ENCODE peak calls at places on chromosomes 5 and 9, in eight cellular contexts. W, Y, E, S, X, O, V and M are unnamed samples.

GRCh38 chr5:158565017-158565789 is 534.5 kb downstream of the EBF1 start:
- DNase-seq in W (no peak), Y (no peak), E (no peak), S (no peak), X (no peak), O (no peak), V (no peak), M (no peak)

GRCh38 chr5:72106922-72107873 is at the start of gene MAP1B:
- DNase-seq in W (peak), Y (no peak), E (peak), S (peak), X (no peak), O (no peak), V (no peak), M (peak)

GRCh38 chr5:32343058-32343672 is 30.4 kb upstream of the MTMR12 start:
- DNase-seq in W (no peak), Y (no peak), E (no peak), S (no peak), X (no peak), O (no peak), V (no peak), M (no peak)

GRCh38 chr9:107819772-107820171 is 330.2 kb upstream of the KLF4 start:
- DNase-seq in W (no peak), Y (no peak), E (peak), S (no peak), X (no peak), O (no peak), V (no peak), M (no peak)

GRCh38 chr5:150142189-150142788 is 13.4 kb downstream of the PDGFRB start:
- DNase-seq in W (no peak), Y (no peak), E (no peak), S (no peak), X (no peak), O (no peak), V (no peak), M (no peak)

GRCh38 chr5:36882250-36882649 is 5.7 kb downstream of the NIPBL start:
- DNase-seq in W (no peak), Y (no peak), E (no peak), S (no peak), X (no peak), O (no peak), V (no peak), M (no peak)

GRCh38 chr5:28404363-28405071 is 1366.1 kb upstream of the CDH9 start:
- DNase-seq in W (no peak), Y (no peak), E (no peak), S (no peak), X (no peak), O (no peak), V (no peak), M (no peak)

GRCh38 chr9:26727471-26727870 is 165.1 kb downstream of the CAAP1 start:
- DNase-seq in W (no peak), Y (no peak), E (no peak), S (no peak), X (no peak), O (no peak), V (no peak), M (no peak)

GRCh38 chr5:163789870-163790269 is 284.5 kb downstream of the MAT2B start:
- DNase-seq in W (no peak), Y (no peak), E (no peak), S (no peak), X (no peak), O (no peak), V (no peak), M (no peak)

GRCh38 chr5:33854733-33855151 is 37.0 kb downstream of the ADAMTS12 start:
- DNase-seq in W (no peak), Y (no peak), E (no peak), S (peak), X (no peak), O (no peak), V (no peak), M (no peak)

GRCh38 chr9:80285325-80285724 is 713.6 kb downstream of the TLE4 start:
- DNase-seq in W (peak), Y (no peak), E (no peak), S (no peak), X (no peak), O (no peak), V (no peak), M (no peak)

GRCh38 chr9:81621785-81622243 is 67.5 kb downstream of the TLE1 start:
- DNase-seq in W (no peak), Y (no peak), E (no peak), S (no peak), X (no peak), O (no peak), V (no peak), M (no peak)
- H3K27ac ChIP-seq in W (no peak), Y (no peak), E (no peak), S (no peak), X (no peak), O (no peak), V (no peak), M (peak)

GRCh38 chr5:40833712-40834229 is 1.3 kb downstream of the RPL37 start:
- DNase-seq in W (no peak), Y (no peak), E (no peak), S (no peak), X (no peak), O (no peak), V (no peak), M (no peak)
- H3K27ac ChIP-seq in W (peak), Y (peak), E (no peak), S (peak), X (peak), O (peak), V (peak), M (no peak)

DNA sequence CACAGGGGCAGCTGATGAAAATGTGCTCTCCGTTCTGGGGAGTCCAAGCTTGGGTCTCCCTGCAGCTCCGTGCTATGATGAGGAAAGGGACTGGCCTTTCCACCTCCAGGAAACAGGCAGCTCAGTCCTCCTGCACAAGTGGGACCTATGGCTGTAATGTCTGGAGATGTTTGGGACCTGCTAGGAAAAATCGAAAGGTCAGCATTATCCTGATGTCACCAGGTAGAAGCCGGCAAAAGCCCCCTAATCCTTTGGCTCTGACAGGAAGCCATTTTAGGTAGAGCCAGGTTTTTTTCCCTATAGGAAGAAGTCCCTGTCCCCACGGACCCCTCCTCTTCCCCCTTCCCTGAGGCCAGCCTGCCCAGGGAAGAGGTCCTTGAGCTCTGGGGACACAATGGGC is 240.9 kb downstream of the ZSWIM6 start:
- DNase-seq in W (no peak), Y (no peak), E (no peak), S (no peak), X (no peak), O (no peak), V (no peak), M (no peak)
- H3K27ac ChIP-seq in W (no peak), Y (no peak), E (no peak), S (no peak), X (no peak), O (no peak), V (no peak), M (no peak)

DNA sequence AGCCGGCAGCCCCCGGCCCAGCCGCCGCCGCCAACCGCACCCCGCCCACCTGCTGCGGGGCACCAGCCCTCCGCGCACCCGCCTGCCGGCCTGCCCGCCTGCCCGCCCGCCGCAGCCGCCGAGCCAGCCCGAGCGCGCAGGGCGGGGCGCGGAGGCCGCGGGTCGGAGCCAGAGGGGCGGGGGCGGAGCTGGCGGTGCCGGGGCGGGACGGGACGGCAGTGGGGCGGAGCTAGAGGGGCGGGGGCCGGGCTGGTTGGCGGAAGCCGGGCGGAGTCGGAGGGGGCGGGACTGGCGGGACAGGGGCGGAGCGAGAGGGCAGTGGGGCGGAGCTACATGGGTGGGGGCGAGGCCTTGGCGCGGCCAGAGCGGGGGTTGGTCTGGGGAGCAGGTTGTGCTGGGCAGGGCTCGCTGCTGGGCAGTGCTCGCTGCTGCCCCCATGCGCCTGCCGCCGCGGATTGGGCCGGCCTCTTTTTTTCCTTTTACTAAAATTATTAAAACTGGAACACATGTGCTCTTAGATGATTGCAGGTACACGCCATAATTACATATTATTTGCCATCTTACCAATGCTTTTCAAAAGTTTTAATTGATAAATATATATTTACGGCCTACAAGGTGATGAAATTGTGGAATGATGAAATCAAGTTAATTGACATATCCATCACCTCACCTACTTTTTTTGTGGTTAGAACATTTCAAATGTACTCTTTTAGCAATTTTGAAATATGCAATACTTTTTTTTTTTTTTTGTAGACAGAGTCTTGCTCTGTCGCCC is at the start of gene SH3GLB2:
- DNase-seq in W (peak), Y (peak), E (peak), S (peak), X (peak), O (peak), V (peak), M (peak)
- H3K27ac ChIP-seq in W (peak), Y (peak), E (peak), S (peak), X (peak), O (peak), V (peak), M (peak)

DNA sequence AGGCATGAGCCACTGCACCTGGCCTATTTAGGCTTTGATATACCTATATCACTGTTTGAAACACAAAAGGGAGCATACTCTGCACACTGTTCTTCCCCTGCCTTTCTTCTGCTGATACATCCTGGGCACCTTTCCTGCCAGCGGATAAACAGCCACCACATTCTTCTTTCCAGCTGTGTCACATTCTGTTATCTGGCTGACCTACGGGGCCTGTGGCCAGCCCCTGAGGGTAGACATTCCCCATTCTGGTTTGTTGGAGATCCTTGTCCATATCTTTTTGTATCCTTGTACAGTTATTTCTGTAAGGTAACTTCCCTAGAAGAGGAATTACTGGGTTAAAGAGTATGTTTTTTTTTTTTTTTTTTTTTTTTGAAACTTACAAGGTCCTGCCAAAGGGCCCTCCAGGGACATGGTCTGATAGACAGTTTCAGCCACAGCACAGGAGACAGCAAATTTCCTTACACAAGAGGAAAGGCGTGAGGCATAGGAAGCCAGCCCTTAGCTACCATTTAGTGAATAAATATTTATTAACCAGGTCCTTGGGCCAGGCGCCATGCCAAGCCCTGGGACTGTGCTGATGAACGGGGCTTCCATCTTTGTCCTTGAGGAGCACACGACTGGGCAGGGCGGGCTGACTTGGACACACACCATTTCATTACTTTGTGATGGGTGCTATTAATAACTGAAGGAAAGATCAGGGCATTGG is 57.8 kb downstream of the ERGIC1 start:
- DNase-seq in W (no peak), Y (no peak), E (peak), S (peak), X (no peak), O (no peak), V (no peak), M (no peak)
- H3K27ac ChIP-seq in W (no peak), Y (no peak), E (peak), S (peak), X (no peak), O (no peak), V (no peak), M (no peak)

DNA sequence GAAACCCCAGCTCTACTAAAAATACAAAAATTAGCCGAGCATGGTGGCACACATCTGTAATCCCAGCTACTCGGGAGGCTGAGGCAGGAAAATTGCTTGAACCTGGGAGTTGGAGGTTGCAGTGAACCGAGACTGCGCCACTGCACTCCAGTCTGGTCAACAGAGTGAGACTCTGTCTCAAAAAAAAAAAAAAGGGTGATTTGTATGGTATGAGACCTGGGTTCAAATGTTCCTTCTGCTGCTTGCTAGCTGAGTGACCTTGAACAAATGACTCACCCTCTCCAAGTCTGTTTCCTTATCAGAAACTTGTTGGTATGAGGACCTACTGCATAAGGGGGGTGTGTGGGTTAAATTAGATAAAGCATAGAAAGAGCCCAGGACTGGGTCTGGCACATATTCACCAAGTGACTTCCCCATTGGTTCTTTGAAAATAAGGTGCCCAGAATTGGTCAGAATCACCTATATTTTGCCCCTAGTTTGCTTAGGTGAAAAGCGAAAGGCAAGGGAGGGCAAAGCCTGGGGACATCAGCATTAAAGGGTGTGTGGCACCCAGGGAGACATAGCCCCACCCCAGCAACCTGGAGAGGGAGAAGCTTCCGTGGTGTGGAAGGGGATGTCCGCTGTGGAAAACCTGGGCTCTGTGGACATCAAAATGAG is 9.9 kb downstream of the SLC25A25 start:
- DNase-seq in W (no peak), Y (no peak), E (no peak), S (no peak), X (no peak), O (no peak), V (no peak), M (no peak)
- H3K27ac ChIP-seq in W (no peak), Y (peak), E (peak), S (peak), X (no peak), O (no peak), V (peak), M (no peak)

GRCh38 chr9:89153618-89154017 is 25.0 kb downstream of the SHC3 start:
- DNase-seq in W (no peak), Y (peak), E (no peak), S (peak), X (no peak), O (no peak), V (no peak), M (peak)

GRCh38 chr9:89153187-89153586 is 25.4 kb downstream of the SHC3 start:
- DNase-seq in W (no peak), Y (no peak), E (no peak), S (no peak), X (no peak), O (no peak), V (no peak), M (no peak)

GRCh38 chr9:89149726-89150125 is 28.9 kb downstream of the SHC3 start:
- DNase-seq in W (no peak), Y (no peak), E (no peak), S (no peak), X (no peak), O (no peak), V (no peak), M (no peak)

GRCh38 chr9:89154651-89155336 is 23.8 kb downstream of the SHC3 start:
- DNase-seq in W (no peak), Y (peak), E (no peak), S (no peak), X (no peak), O (no peak), V (no peak), M (no peak)

DNA sequence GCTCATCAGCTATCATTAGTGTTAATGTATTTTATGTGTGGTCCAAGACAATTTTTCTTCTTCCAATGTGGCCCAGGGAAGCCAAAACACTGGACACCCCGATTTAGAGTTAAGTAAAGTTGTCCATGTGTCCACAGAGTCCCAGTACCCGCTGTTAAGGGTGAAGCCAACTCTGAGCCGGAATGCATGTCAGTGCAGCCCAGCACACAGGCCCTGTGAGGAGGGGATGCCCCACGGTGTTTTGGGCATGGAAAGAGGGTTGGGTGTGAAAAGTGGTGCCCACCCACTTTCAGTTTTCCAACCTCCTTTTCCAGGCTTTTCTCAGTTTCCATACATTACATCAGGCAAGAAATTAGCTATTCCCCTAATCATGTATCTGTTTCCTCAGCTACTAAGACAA is 24.4 kb downstream of the SHC3 start:
- DNase-seq in W (no peak), Y (no peak), E (no peak), S (no peak), X (no peak), O (no peak), V (no peak), M (no peak)
- H3K27ac ChIP-seq in W (no peak), Y (peak), E (no peak), S (no peak), X (no peak), O (no peak), V (no peak), M (no peak)

GRCh38 chr5:17014686-17015085 is 78.6 kb upstream of the MYO10 start:
- DNase-seq in W (no peak), Y (no peak), E (no peak), S (no peak), X (no peak), O (no peak), V (no peak), M (no peak)

GRCh38 chr5:17012289-17012688 is 76.2 kb upstream of the MYO10 start:
- DNase-seq in W (no peak), Y (no peak), E (no peak), S (no peak), X (no peak), O (no peak), V (no peak), M (no peak)
- H3K27ac ChIP-seq in W (no peak), Y (no peak), E (no peak), S (no peak), X (no peak), O (no peak), V (no peak), M (no peak)

GRCh38 chr9:6216002-6216401 is 395 bp downstream of the IL33 start:
- DNase-seq in W (no peak), Y (no peak), E (no peak), S (no peak), X (no peak), O (no peak), V (no peak), M (no peak)

GRCh38 chr9:6215562-6215961 is at the start of gene IL33:
- DNase-seq in W (no peak), Y (no peak), E (no peak), S (peak), X (no peak), O (no peak), V (no peak), M (no peak)

GRCh38 chr9:6216951-6217350 is 1.3 kb downstream of the IL33 start:
- DNase-seq in W (no peak), Y (no peak), E (no peak), S (no peak), X (no peak), O (no peak), V (no peak), M (no peak)

GRCh38 chr9:6214451-6214850 is 1.2 kb upstream of the IL33 start:
- DNase-seq in W (no peak), Y (no peak), E (no peak), S (no peak), X (no peak), O (no peak), V (no peak), M (no peak)

GRCh38 chr9:6214903-6215302 is 704 bp upstream of the IL33 start:
- DNase-seq in W (no peak), Y (no peak), E (no peak), S (no peak), X (no peak), O (no peak), V (no peak), M (no peak)
- H3K27ac ChIP-seq in W (no peak), Y (no peak), E (no peak), S (no peak), X (no peak), O (no peak), V (no peak), M (no peak)

GRCh38 chr5:92748072-92748676 is 832.8 kb downstream of the NR2F1-AS1 start:
- DNase-seq in W (no peak), Y (no peak), E (no peak), S (no peak), X (no peak), O (no peak), V (no peak), M (no peak)

GRCh38 chr5:92749943-92750342 is 831.1 kb downstream of the NR2F1-AS1 start:
- DNase-seq in W (no peak), Y (peak), E (no peak), S (no peak), X (no peak), O (no peak), V (no peak), M (no peak)
- H3K27ac ChIP-seq in W (no peak), Y (peak), E (no peak), S (no peak), X (no peak), O (no peak), V (no peak), M (no peak)